ENCODE peak calls at places on chromosomes 1 and 21, in seven cellular contexts. L is adrenal gland, Z is endodermal cell, S is ascending aorta, Q is psoas muscle, E is esophagus muscularis mucosa, P is GM23248. J is an unnamed sample. For H3K9me3, the result is how much of the 10 kb centered on the place peaks cover.

GRCh38 chr1:113859478-113860175 is 11.9 kb downstream of the PTPN22 start:
- DNase-seq in S (no peak), Q (no peak), Z (no peak), L (no peak), E (no peak), P (peak), J (no peak)

GRCh38 chr1:228264100-228264816 is 56.4 kb downstream of the OBSCN start:
- DNase-seq in Z (no peak), Q (no peak), P (no peak), S (no peak), L (peak), E (no peak), J (no peak)

GRCh38 chr1:221947731-221948130 is 205.8 kb upstream of the DUSP10 start:
- DNase-seq in Z (no peak), P (no peak), E (no peak), Q (no peak), L (no peak), S (no peak), J (no peak)

GRCh38 chr1:113519561-113519960 is 129.2 kb downstream of the MAGI3 start:
- DNase-seq in E (no peak), Q (no peak), P (peak), L (no peak), Z (no peak), S (no peak), J (peak)

GRCh38 chr1:29653886-29654450 is 417.6 kb downstream of the PTPRU start:
- DNase-seq in S (no peak), P (no peak), E (peak), L (peak), Q (no peak), Z (peak), J (no peak)

GRCh38 chr1:234972411-234973191 is 156.0 kb downstream of the TOMM20 start:
- DNase-seq in S (peak), Z (peak), Q (no peak), L (peak), P (peak), E (no peak), J (no peak)

GRCh38 chr1:155226910-155227260 is 18.4 kb downstream of the MTX1 start:
- DNase-seq in Z (no peak), E (no peak), P (peak), Q (peak), S (peak), L (peak), J (peak)

GRCh38 chr21:25313891-25314646 is 293.2 kb downstream of the MRPL39 start:
- DNase-seq in L (no peak), Q (no peak), Z (no peak), P (peak), E (no peak), S (no peak), J (no peak)

GRCh38 chr21:38765056-38765455 is 40.7 kb upstream of the ETS2 start:
- DNase-seq in Q (no peak), E (no peak), P (peak), S (no peak), Z (no peak), L (no peak), J (no peak)

GRCh38 chr21:38769253-38769780 is 36.4 kb upstream of the ETS2 start:
- DNase-seq in L (no peak), Q (no peak), E (no peak), Z (no peak), P (peak), S (peak), J (no peak)

GRCh38 chr21:38770660-38771059 is 35.1 kb upstream of the ETS2 start:
- DNase-seq in E (no peak), L (no peak), P (no peak), S (peak), Q (no peak), Z (no peak), J (peak)

GRCh38 chr21:38768385-38769071 is 37.2 kb upstream of the ETS2 start:
- DNase-seq in S (peak), Q (no peak), Z (no peak), E (no peak), L (no peak), P (peak), J (no peak)

GRCh38 chr21:38766987-38767722 is 38.6 kb upstream of the ETS2 start:
- DNase-seq in E (no peak), P (no peak), Z (no peak), S (no peak), L (no peak), Q (no peak), J (peak)
- H3K4me3 ChIP-seq in E (peak), P (no peak), Z (no peak), S (peak), L (no peak), Q (peak), J (peak)

DNA sequence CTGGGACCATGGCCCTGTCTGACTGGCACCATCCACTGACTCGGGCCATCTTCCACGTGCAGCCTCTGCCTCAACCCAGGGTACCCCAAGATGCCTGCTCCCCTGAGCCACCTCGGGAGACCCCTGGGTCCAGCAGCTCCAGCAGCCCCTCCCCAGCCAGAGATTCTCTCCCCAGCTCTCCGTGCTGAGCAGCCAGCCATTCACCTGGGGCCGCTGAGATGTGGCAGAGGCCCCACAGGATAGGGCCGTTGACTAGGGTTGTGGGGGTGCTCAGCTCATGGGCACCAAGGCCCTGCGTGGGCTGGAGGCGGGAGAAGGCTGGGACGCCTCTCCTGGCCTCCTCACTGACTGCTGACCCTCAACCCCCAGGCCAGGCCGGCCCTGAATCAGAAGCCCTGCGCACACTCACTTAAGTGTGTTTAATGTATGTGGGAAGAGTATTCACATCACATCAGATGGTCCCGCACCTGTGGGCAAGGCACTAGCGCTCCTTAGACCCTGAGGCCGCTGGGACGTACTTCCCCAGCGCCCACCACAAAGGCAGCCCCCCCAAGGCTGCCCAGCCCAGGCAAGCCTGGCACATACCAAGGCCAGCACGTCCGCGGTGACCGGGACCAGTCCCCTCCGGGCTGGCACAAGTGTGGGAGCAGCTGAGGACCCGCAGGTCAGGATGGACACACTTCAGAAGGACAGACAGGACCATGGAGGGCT is 27.8 kb downstream of the SLC19A1 start:
- DNase-seq in Q (peak), P (no peak), E (no peak), Z (peak), L (no peak), S (no peak), J (no peak)
- H3K27ac ChIP-seq in Q (no peak), P (no peak), E (no peak), Z (no peak), L (no peak), S (no peak), J (no peak)

DNA sequence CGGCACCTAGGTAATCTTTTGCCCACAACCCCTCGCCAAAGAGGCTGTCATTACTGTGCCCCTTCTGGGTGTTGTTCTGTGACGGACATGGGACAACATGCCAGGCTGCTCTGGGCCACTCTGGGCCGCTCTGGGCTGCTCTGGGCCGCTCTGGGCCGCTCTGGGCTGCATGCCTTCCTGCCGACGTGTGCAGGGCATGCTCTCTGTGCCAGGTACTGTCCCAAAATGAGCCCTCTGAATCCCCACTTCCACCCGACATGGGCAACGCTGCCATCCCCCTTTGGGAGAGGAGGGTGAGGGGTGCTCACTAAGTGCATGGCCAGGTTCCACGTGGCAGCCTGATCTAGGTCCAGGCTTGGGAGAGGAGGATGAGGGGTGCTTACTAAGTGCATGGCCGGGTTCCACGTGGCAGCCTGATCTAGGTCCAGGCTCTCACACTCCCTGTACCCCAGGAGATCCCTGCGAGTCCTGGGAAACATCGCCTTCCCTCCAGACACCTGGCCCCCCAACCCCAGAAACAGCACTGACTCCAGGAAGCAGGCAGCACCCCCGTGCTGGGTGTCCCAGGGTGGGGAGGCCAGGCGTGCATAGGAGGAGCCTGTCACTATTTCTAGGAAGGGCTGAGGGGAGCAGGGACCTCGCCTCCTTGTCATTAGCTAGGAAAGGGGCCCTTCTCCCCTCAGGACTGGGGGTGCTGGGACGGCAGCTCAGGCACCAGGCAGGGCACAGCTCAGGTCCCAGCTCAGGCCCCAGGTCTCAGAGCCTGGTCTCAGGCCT is 16.5 kb downstream of the TTC34 start:
- DNase-seq in Z (peak), P (no peak), S (peak), L (no peak), Q (peak), E (no peak), J (no peak)
- H3K9me3 ChIP-seq in Z (under half), P (under half), S (under half), L (under half), Q (under half), E (under half), J (under half)

GRCh38 chr1:37184789-37185188 is 150.5 kb upstream of the GRIK3 start:
- DNase-seq in L (no peak), E (no peak), S (no peak), Q (no peak), P (no peak), Z (no peak), J (no peak)

GRCh38 chr1:37186246-37186756 is 152.0 kb upstream of the GRIK3 start:
- DNase-seq in L (no peak), P (no peak), Q (no peak), E (no peak), S (no peak), Z (peak), J (no peak)

DNA sequence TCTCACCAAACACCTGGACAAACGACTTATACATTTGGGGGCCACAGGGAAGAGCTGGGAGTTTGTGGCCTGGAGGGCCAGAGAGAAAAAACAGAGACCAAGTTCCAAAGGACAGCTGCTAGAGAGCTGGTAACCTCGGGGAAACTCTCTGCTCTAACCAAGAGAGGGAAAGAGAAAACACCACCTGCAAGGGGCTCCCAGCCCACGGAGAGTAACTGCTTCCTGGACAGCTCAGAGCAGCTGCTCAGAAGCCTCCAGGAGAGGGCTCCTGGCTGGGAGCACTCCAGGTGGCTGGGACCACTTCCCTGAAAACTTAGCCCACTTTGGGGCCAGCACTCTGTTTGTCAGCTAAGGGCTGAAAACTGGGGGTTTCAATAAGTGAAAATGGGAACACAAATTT is 154.8 kb upstream of the GRIK3 start:
- DNase-seq in P (no peak), E (no peak), Z (no peak), S (no peak), L (no peak), Q (no peak), J (no peak)
- H3K4me3 ChIP-seq in P (no peak), E (no peak), Z (peak), S (no peak), L (no peak), Q (no peak), J (no peak)

J was measured in small intestine.